ENCODE peak calls at places on chromosomes 7 and 10, in ten cellular contexts. Y is upper lobe of right lung, K is HCT116, R is sigmoid colon, T is SK-N-SH, X is fibroblast of villous mesenchyme, B is lower leg skin, L is tibial nerve, N is astrocyte of the spinal cord, F is lower lobe of right lung. G is an unnamed sample.

GRCh38 chr7:157046681-157047080 is 36.2 kb upstream of the MNX1 start:
- DNase-seq in Y (no peak), K (no peak), R (no peak), T (no peak), X (no peak), B (no peak), L (no peak), N (peak; percentile 33), F (no peak), G (no peak)

GRCh38 chr10:120278069-120278468 is 179.0 kb upstream of the PLPP4 start:
- DNase-seq in Y (no peak), K (no peak), R (no peak), T (no peak), X (no peak), B (no peak), L (no peak), N (no peak), F (no peak), G (no peak)

GRCh38 chr10:11441151-11441535 is 170.3 kb downstream of the USP6NL start:
- DNase-seq in Y (no peak), K (no peak), R (no peak), T (no peak), X (no peak), B (no peak), L (no peak), N (no peak), F (no peak), G (no peak)

GRCh38 chr7:98681496-98681895 is 64.4 kb downstream of the NPTX2 start:
- DNase-seq in Y (no peak), K (no peak), R (no peak), T (no peak), X (no peak), B (no peak), L (no peak), N (no peak), F (no peak), G (no peak)

GRCh38 chr10:26781797-26782196 is 79.0 kb downstream of the ABI1 start:
- DNase-seq in Y (no peak), K (no peak), R (no peak), T (no peak), X (no peak), B (no peak), L (no peak), N (peak; percentile 20), F (no peak), G (no peak)

GRCh38 chr7:30433082-30433481 is 45.5 kb downstream of the NOD1 start:
- DNase-seq in Y (peak; percentile 73), K (no peak), R (peak; percentile 82), T (no peak), X (peak; percentile 47), B (peak; percentile 46), L (peak; percentile 40), N (peak; percentile 78), F (peak; percentile 73), G (no peak)

GRCh38 chr7:39621261-39621660 is 2.1 kb upstream of the RALA start:
- DNase-seq in Y (no peak), K (no peak), R (no peak), T (no peak), X (peak; percentile 59), B (no peak), L (no peak), N (peak; percentile 85), F (no peak), G (no peak)

GRCh38 chr7:155341463-155341983 is 43.8 kb downstream of the INSIG1 start:
- DNase-seq in Y (no peak), K (no peak), R (no peak), T (no peak), X (no peak), B (no peak), L (no peak), N (no peak), F (no peak), G (no peak)

GRCh38 chr10:83539528-83540308 is 599.6 kb upstream of the GHITM start:
- DNase-seq in Y (no peak), K (no peak), R (peak; percentile 89), T (no peak), X (peak; percentile 28), B (no peak), L (peak; percentile 42), N (peak; percentile 59), F (no peak), G (no peak)

GRCh38 chr7:158811461-158811860 is 17.8 kb downstream of the ESYT2 start:
- DNase-seq in Y (peak; percentile 70), K (no peak), R (no peak), T (no peak), X (peak; percentile 87), B (no peak), L (peak; percentile 54), N (peak; percentile 78), F (no peak), G (no peak)

GRCh38 chr7:76234282-76234584 is 32.5 kb downstream of the SRRM3 start:
- DNase-seq in Y (no peak), K (no peak), R (no peak), T (no peak), X (no peak), B (no peak), L (no peak), N (no peak), F (no peak), G (no peak)

GRCh38 chr7:76233538-76234281 is 32.0 kb downstream of the SRRM3 start:
- DNase-seq in Y (no peak), K (no peak), R (no peak), T (no peak), X (no peak), B (no peak), L (no peak), N (no peak), F (no peak), G (no peak)

GRCh38 chr7:76236226-76236625 is 34.5 kb downstream of the SRRM3 start:
- DNase-seq in Y (no peak), K (no peak), R (no peak), T (no peak), X (no peak), B (no peak), L (no peak), N (no peak), F (no peak), G (no peak)

GRCh38 chr7:76232698-76233097 is 31.0 kb downstream of the SRRM3 start:
- DNase-seq in Y (no peak), K (no peak), R (no peak), T (no peak), X (no peak), B (no peak), L (no peak), N (no peak), F (no peak), G (no peak)

DNA sequence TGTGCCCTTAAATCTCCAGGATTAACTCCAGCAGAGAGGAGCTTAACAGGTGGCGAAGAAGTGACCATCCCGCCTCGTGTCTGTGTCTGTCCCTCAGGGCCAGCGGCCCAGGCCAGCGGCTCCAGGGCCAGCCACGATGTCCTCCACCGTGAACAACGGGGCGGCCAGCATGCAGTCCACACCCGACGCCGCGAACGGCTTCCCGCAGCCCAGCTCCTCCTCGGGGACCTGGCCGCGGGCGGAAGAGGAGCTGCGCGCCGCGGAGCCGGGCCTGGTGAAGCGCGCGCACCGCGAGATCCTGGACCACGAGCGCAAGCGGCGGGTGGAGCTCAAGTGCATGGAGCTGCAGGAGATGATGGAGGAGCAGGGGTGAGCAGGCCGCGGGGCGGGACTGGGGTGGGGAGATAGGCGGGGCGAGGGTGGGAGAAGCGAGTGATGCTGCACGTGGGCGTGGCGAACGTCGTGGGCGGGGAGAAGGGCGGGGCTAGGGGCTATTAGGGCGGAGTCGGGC is 33.3 kb downstream of the SRRM3 start:
- DNase-seq in Y (peak; percentile 86), K (peak; percentile 74), R (peak; percentile 71), T (peak; percentile 100), X (peak; percentile 84), B (peak; percentile 24), L (peak; percentile 19), N (peak; percentile 81), F (peak; percentile 75), G (peak; percentile 84)
- H3K4me3 ChIP-seq in Y (no peak overlapping the region), K (no peak overlapping the region), R (peak overlapping the region; percentile 31), T (peak overlapping the region; percentile 19), X (peak overlapping the region; percentile 32), B (no peak overlapping the region), L (no peak overlapping the region), N (peak overlapping the region; percentile 12), F (peak overlapping the region; percentile 32), G (no peak overlapping the region)

DNA sequence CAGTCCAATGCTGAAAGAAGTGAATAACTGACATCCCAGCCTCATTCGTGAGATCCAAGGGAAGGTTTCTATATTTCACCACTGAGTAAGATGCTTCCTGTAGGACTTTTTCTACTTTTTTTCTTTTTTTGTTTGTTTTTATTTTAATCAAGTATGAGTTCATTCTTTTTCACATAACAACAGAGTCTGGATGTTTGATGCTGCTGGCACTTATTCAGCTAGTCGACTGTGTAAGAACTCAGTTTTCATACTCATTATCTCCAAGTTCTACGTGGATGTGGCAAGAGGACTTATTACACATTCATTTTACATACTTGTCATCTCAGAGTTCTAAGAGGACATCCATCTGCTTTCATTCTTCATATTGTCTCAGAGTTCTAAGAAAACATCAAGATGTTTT is 86.9 kb downstream of the CPXM2 start:
- DNase-seq in Y (no peak), K (no peak), R (no peak), T (no peak), X (peak; percentile 14), B (no peak), L (no peak), N (no peak), F (no peak), G (no peak)
- TF ChIP-seq CTCF in Y (no peak), K (no peak), R (no peak), T (no peak), X (no peak), B (no peak), L (no peak), N (no peak), F (no peak), G (no peak)

DNA sequence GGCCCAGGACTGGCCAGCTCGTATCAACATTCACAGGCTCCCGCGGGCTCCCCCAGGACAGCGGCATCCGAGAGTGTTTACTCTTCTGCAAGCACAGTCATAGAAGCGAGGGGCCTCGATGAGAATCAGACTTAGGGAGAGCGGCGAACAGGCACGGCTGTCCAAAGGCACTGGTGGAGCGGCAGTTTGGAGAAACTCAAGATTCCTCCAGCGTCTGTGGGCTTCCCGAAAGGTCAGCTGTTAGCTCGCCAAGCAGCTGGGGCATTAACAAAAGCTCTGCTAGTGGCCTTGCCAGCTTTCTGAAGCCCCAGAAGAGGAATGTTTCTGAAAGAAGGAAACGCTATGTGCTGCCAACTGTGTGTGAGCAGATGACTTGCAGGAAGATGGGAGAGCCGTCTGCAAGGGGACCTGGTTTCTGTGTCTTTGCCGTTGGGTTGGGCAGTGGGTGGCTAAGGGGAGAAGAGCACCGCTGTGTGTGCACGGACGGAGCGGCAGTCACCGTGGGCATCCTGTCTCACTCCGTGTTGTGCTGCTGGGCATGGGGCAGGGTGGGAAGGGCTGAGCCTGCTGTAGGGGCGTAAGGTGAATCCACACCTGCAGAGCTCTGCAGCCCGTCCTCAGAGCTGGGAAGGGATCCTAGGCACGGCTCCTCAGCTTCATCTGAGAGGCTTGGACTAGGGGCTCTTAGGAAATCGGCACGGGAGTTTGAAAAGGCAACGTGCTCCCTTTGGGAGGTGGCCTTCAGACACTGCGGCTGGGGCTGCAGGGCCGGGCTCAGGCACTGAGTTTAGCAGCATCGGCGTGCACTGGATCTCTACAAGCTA is 42.1 kb downstream of the AMZ1 start:
- DNase-seq in Y (peak; percentile 60), K (no peak), R (peak; percentile 89), T (no peak), X (no peak), B (no peak), L (no peak), N (peak; percentile 60), F (no peak), G (peak; percentile 47)
- H3K4me3 ChIP-seq in Y (no peak overlapping the region), K (no peak overlapping the region), R (peak overlapping the region; percentile 35), T (no peak overlapping the region), X (no peak overlapping the region), B (no peak overlapping the region), L (no peak overlapping the region), N (no peak overlapping the region), F (no peak overlapping the region), G (no peak overlapping the region)

GRCh38 chr7:84328571-84328970 is 134.0 kb upstream of the SEMA3A start:
- DNase-seq in Y (no peak), K (no peak), R (no peak), T (no peak), X (no peak), B (no peak), L (no peak), N (no peak), F (no peak), G (no peak)
- TF ChIP-seq CTCF in Y (no peak), K (no peak), R (no peak), T (no peak), X (no peak), B (no peak), L (no peak), N (no peak), F (no peak), G (no peak)